ENCODE peak calls at places on chromosome 12, in four cellular contexts. J, A, K and U are unnamed samples.

GRCh38 chr12:46788247-46788887 is 37.4 kb downstream of the SLC38A4 start:
- DNase-seq in J (no peak), A (no peak), K (no peak), U (no peak)

GRCh38 chr12:28130625-28131598 is 59.3 kb upstream of the CCDC91 start:
- DNase-seq in J (no peak), A (no peak), K (peak; percentile 76), U (peak; percentile 9)

GRCh38 chr12:7642876-7643309 is 22.8 kb downstream of the APOBEC1 start:
- DNase-seq in J (no peak), A (no peak), K (no peak), U (peak; percentile 15)

GRCh38 chr12:69630191-69630590 is 19.5 kb upstream of the LRRC10 start:
- DNase-seq in J (no peak), A (no peak), K (peak; percentile 39), U (peak; percentile 46)

GRCh38 chr12:48659863-48660262 is 22.2 kb downstream of the KANSL2 start:
- DNase-seq in J (no peak), A (no peak), K (no peak), U (no peak)

GRCh38 chr12:49367381-49368239 is at the start of gene SPATS2:
- DNase-seq in J (no peak), A (no peak), K (no peak), U (no peak)

GRCh38 chr12:115343601-115344000 is 659.6 kb upstream of the TBX3 start:
- DNase-seq in J (no peak), A (no peak), K (no peak), U (no peak)

GRCh38 chr12:52217223-52217622 is 15.8 kb upstream of the KRT7 start:
- DNase-seq in J (no peak), A (no peak), K (no peak), U (no peak)

GRCh38 chr12:119114294-119114693 is 64.4 kb upstream of the HSPB8 start:
- DNase-seq in J (no peak), A (no peak), K (no peak), U (no peak)

GRCh38 chr12:42744539-42745156 is 155.1 kb upstream of the PRICKLE1 start:
- DNase-seq in J (no peak), A (no peak), K (no peak), U (no peak)

GRCh38 chr12:117590999-117591398 is 229.6 kb upstream of the NOS1 start:
- DNase-seq in J (no peak), A (no peak), K (no peak), U (no peak)

GRCh38 chr12:53869500-53869899 is 69.1 kb upstream of the HOXC13 start:
- DNase-seq in J (no peak), A (no peak), K (no peak), U (peak; percentile 50)

GRCh38 chr12:388012-388411 is 1.1 kb downstream of the KDM5A start:
- DNase-seq in J (no peak), A (no peak), K (no peak), U (no peak)

GRCh38 chr12:7376196-7376595 is 67.8 kb downstream of the CD163L1 start:
- DNase-seq in J (no peak), A (no peak), K (no peak), U (no peak)

GRCh38 chr12:64814432-64814831 is 10.0 kb upstream of the TBC1D30 start:
- DNase-seq in J (no peak), A (no peak), K (no peak), U (no peak)

GRCh38 chr12:19759229-19759628 is 319.9 kb downstream of the AEBP2 start:
- DNase-seq in J (no peak), A (no peak), K (no peak), U (no peak)

GRCh38 chr12:95204141-95204866 is 13.0 kb downstream of the FGD6 start:
- DNase-seq in J (no peak), A (no peak), K (peak; percentile 88), U (no peak)

GRCh38 chr12:102172436-102172835 is 25.2 kb downstream of the PMCH start:
- DNase-seq in J (no peak), A (no peak), K (no peak), U (no peak)

GRCh38 chr12:65659681-65660080 is 164.6 kb upstream of the HMGA2 start:
- DNase-seq in J (no peak), A (no peak), K (no peak), U (no peak)

GRCh38 chr12:83225806-83226205 is 539.1 kb downstream of the TMTC2 start:
- DNase-seq in J (no peak), A (no peak), K (no peak), U (no peak)

GRCh38 chr12:5588231-5588995 is 156.5 kb downstream of the NTF3 start:
- DNase-seq in J (no peak), A (no peak), K (no peak), U (no peak)

GRCh38 chr12:116861331-116861730 is 19.9 kb downstream of the HRK start:
- DNase-seq in J (no peak), A (peak; percentile 43), K (peak; percentile 40), U (no peak)

GRCh38 chr12:2832550-2833127 is 2.2 kb downstream of the NRIP2 start:
- DNase-seq in J (no peak), A (no peak), K (no peak), U (no peak)

GRCh38 chr12:88553941-88554658 is 26.2 kb downstream of the KITLG start:
- DNase-seq in J (peak; percentile 29), A (no peak), K (no peak), U (peak; percentile 62)

GRCh38 chr12:101793401-101793800 is 37.4 kb downstream of the GNPTAB start:
- DNase-seq in J (no peak), A (peak; percentile 9), K (peak; percentile 55), U (no peak)

GRCh38 chr12:125143491-125143890 is 78.3 kb downstream of the AACS start:
- DNase-seq in J (no peak), A (no peak), K (no peak), U (no peak)

GRCh38 chr12:132276066-132276719 is 53.2 kb downstream of the GALNT9 start:
- DNase-seq in J (no peak), A (no peak), K (no peak), U (no peak)

GRCh38 chr12:132276720-132277373 is 52.5 kb downstream of the GALNT9 start:
- DNase-seq in J (no peak), A (no peak), K (no peak), U (no peak)

GRCh38 chr12:132275631-132276030 is 53.8 kb downstream of the GALNT9 start:
- DNase-seq in J (no peak), A (no peak), K (no peak), U (no peak)

GRCh38 chr12:132273992-132274334 is 55.4 kb downstream of the GALNT9 start:
- DNase-seq in J (no peak), A (no peak), K (no peak), U (no peak)

DNA sequence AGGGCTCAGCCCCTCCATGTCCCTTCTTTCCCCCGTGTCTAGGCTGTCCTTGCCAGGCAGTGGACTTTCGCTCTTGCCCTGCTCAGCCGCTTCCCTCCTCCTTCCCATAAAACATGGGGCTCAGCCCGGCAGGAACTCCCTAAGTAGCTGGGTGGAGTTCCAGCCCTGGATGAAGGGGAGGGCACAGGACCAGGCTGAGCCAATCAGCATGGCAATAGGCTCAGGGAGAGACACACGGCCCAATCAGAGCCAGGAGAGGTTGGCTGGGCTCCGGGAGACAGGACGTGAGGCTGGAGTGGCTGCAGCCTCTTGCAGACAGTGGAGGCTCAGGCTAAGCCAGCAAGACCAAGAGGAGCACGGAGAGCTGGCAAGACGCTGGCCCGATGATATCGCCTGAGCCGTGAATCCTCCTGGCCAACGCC is 54.3 kb downstream of the GALNT9 start:
- DNase-seq in J (peak; percentile 96), A (no peak), K (peak; percentile 75), U (peak; percentile 16)
- TF ChIP-seq FOXK2 in J (no peak), A (no peak), K (no peak), U (no peak)

DNA sequence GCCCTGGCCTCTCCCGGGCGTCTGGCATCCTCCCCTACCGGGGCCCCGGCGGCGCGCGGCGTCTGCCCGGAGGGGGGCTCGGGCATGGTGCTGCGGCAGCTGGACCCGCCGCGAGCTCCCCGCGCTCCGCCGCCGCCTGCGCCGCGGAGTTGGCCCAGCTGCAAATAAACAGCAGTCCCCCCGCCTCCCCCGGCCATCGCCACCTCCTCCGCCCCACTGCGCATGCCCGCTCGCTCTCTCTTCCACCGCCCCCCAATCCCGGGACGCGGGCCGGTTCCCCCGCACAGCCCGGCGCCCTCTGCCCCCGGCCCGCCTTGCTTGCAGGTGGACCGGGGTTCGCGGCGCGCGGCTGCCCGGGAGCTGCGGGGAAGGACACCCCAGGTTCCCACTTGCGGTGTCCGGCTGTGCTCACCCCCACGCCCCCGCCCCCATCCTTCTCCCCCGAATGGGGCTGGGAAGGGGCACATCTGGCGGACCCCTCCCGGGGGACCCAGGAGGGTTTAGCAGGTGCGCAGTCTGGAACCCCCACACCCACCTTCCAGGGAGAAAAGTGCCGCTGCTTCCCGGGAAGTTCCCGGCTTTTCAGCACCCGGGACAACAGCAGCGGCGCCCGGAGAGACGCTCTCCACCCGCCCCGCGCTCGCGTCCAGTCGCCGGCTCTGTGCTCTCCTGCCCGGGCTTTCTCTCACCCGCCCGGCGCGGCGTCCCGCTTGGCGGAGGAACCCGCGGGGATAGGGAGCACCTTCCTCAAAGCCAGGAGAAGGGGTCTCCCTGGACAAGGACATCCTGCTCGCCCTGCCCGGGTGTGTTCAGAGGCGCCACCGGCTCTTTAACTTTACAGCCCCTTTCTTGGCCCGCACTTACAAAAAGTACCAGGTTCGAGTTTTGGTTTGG is at the start of gene TMTC1:
- DNase-seq in J (peak; percentile 78), A (no peak), K (no peak), U (no peak)
- TF ChIP-seq FOXK2 in J (no peak), A (no peak), K (no peak), U (no peak)

GRCh38 chr12:43883748-43884147 is 47.9 kb downstream of the TMEM117 start:
- DNase-seq in J (no peak), A (no peak), K (no peak), U (no peak)

GRCh38 chr12:43880547-43880946 is 44.7 kb downstream of the TMEM117 start:
- DNase-seq in J (peak; percentile 17), A (no peak), K (no peak), U (no peak)

GRCh38 chr12:43883311-43883710 is 47.4 kb downstream of the TMEM117 start:
- DNase-seq in J (no peak), A (no peak), K (no peak), U (no peak)

GRCh38 chr12:43884683-43885410 is 49.0 kb downstream of the TMEM117 start:
- DNase-seq in J (no peak), A (no peak), K (no peak), U (no peak)

GRCh38 chr12:43882578-43883178 is 46.8 kb downstream of the TMEM117 start:
- DNase-seq in J (peak; percentile 46), A (peak; percentile 17), K (peak; percentile 39), U (peak; percentile 46)
- TF ChIP-seq FOXK2 in J (no peak), A (no peak), K (no peak), U (no peak)

GRCh38 chr12:93426406-93426805 is 15.3 kb downstream of the UBE2N start:
- DNase-seq in J (no peak), A (no peak), K (no peak), U (no peak)

GRCh38 chr12:93429448-93429847 is 12.3 kb downstream of the UBE2N start:
- DNase-seq in J (no peak), A (no peak), K (no peak), U (no peak)

GRCh38 chr12:93427779-93428564 is 13.8 kb downstream of the UBE2N start:
- DNase-seq in J (no peak), A (no peak), K (no peak), U (no peak)

GRCh38 chr12:93429852-93430251 is 11.9 kb downstream of the UBE2N start:
- DNase-seq in J (no peak), A (no peak), K (no peak), U (no peak)

DNA sequence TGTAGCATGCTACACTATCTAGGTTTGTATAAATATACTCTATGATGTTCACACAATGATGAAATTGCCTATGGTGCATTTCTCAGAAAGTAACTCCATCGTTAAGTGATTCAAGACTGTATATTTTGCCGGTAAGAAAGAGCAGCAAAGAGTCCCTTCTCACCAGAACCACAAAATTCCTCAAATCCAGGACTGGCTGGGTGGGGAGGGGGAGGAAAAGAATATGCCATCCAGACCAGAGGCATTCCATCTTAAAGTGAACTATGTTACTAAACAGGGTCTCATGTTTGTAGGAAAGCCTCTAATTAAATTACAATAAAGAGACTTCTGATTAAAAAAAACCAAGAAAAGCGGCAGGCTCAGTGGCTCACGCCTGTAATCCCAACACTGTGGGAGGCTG is 11.5 kb downstream of the UBE2N start:
- DNase-seq in J (no peak), A (no peak), K (no peak), U (no peak)
- TF ChIP-seq FOXK2 in J (no peak), A (no peak), K (no peak), U (no peak)